ENCODE peak calls at places on chromosomes 2 and 18, in nine cellular contexts. Y is osteocyte, H is fibroblast of mammary gland, U is epithelial cell of esophagus, M is ascending aorta, W is body of pancreas, L is AG04450, Z is GM12878, T is SK-N-SH. G is an unnamed sample.

GRCh38 chr2:151287513-151288250 is 1.8 kb downstream of the NMI start:
- DNase-seq in H (no peak), M (no peak), Y (no peak), L (no peak), Z (no peak), U (no peak), T (no peak), W (no peak), G (no peak)

GRCh38 chr2:200861617-200862016 is 2.8 kb downstream of the CLK1 start:
- DNase-seq in L (no peak), Z (no peak), W (no peak), T (no peak), U (no peak), M (no peak), H (no peak), Y (no peak), G (no peak)

GRCh38 chr2:214481204-214481603 is 70.3 kb downstream of the VWC2L start:
- DNase-seq in Y (no peak), L (peak), H (peak), U (no peak), T (no peak), M (no peak), W (no peak), Z (no peak), G (no peak)

GRCh38 chr2:44053052-44053451 is 57.3 kb upstream of the LRPPRC start:
- DNase-seq in Y (no peak), W (no peak), L (no peak), U (no peak), Z (no peak), T (no peak), M (no peak), H (no peak), G (no peak)

GRCh38 chr2:168730391-168730790 is 72.0 kb upstream of the NOSTRIN start:
- DNase-seq in W (no peak), L (no peak), T (no peak), U (peak), Z (no peak), H (peak), M (no peak), Y (no peak), G (no peak)

GRCh38 chr2:660477-661214 is 16.6 kb downstream of the TMEM18 start:
- DNase-seq in U (no peak), M (no peak), W (no peak), H (no peak), L (no peak), Z (no peak), Y (no peak), T (no peak), G (peak)

GRCh38 chr2:172864182-172864581 is 128.5 kb downstream of the RAPGEF4 start:
- DNase-seq in W (peak), Z (peak), L (no peak), U (peak), M (no peak), T (no peak), Y (no peak), H (peak), G (peak)

GRCh38 chr2:240988571-240989271 is 9.7 kb upstream of the SNED1 start:
- DNase-seq in H (no peak), U (no peak), M (peak), Z (no peak), L (no peak), W (peak), Y (no peak), T (no peak), G (no peak)

GRCh38 chr2:64054166-64054915 is 35.1 kb upstream of the VPS54 start:
- DNase-seq in T (no peak), Z (no peak), M (no peak), H (no peak), U (no peak), L (no peak), Y (no peak), W (no peak), G (no peak)

GRCh38 chr2:199940373-199940772 is 14.9 kb downstream of the TYW5 start:
- DNase-seq in L (no peak), H (peak), M (no peak), Z (no peak), U (peak), T (peak), W (no peak), Y (no peak), G (no peak)

GRCh38 chr18:49055787-49056186 is 105.0 kb upstream of the SMAD7 start:
- DNase-seq in W (no peak), H (peak), U (peak), Y (no peak), L (no peak), T (no peak), Z (peak), M (peak), G (no peak)

GRCh38 chr2:69995511-69995910 is 34.1 kb upstream of the ASPRV1 start:
- DNase-seq in Z (no peak), H (no peak), M (peak), L (no peak), T (no peak), Y (no peak), W (no peak), U (no peak), G (no peak)

GRCh38 chr2:14114275-14114674 is 518.2 kb upstream of the LRATD1 start:
- DNase-seq in M (no peak), Y (no peak), H (no peak), L (no peak), Z (no peak), T (no peak), W (no peak), U (no peak), G (no peak)

GRCh38 chr2:219230201-219230540 is 565 bp downstream of the ANKZF1 start:
- DNase-seq in Z (no peak), M (no peak), Y (no peak), U (peak), T (peak), H (peak), W (peak), L (no peak), G (peak)

GRCh38 chr2:28216320-28216719 is 176.3 kb upstream of the FOSL2 start:
- DNase-seq in T (no peak), M (no peak), W (no peak), U (no peak), L (no peak), Y (no peak), H (no peak), Z (no peak), G (no peak)

GRCh38 chr2:168058675-168059074 is 188.7 kb downstream of the STK39 start:
- DNase-seq in H (no peak), T (peak), Y (no peak), W (no peak), L (no peak), Z (no peak), M (no peak), U (no peak), G (no peak)

GRCh38 chr2:150266931-150267330 is 220.5 kb downstream of the RND3 start:
- DNase-seq in L (no peak), T (no peak), W (no peak), Z (no peak), M (no peak), Y (no peak), H (no peak), U (no peak), G (no peak)

GRCh38 chr18:3529597-3529996 is 79.6 kb downstream of the TGIF1 start:
- DNase-seq in Y (no peak), W (no peak), Z (no peak), L (no peak), T (no peak), U (no peak), M (no peak), H (no peak), G (no peak)

GRCh38 chr2:163469561-163469962 is 266.2 kb downstream of the FIGN start:
- DNase-seq in M (no peak), T (no peak), W (no peak), H (peak), Y (no peak), Z (no peak), U (no peak), L (no peak), G (no peak)

GRCh38 chr2:100397976-100398375 is 19.5 kb downstream of the CHST10 start:
- DNase-seq in M (no peak), T (peak), Y (peak), H (no peak), L (no peak), Z (no peak), W (no peak), U (no peak), G (no peak)

GRCh38 chr2:236173734-236174607 is 5.8 kb upstream of the GBX2 start:
- DNase-seq in L (no peak), Y (no peak), W (no peak), Z (no peak), U (no peak), M (no peak), H (no peak), T (no peak), G (no peak)

GRCh38 chr2:142716463-142717242 is 160.8 kb upstream of the KYNU start:
- DNase-seq in Z (no peak), Y (no peak), W (no peak), M (no peak), T (no peak), H (peak), L (no peak), U (peak), G (no peak)

GRCh38 chr2:14053105-14053504 is 579.4 kb upstream of the LRATD1 start:
- DNase-seq in W (no peak), U (no peak), H (no peak), M (no peak), Z (no peak), T (no peak), Y (no peak), L (no peak), G (no peak)

GRCh38 chr2:32946314-32947075 is at the start of gene LTBP1:
- DNase-seq in T (peak), L (no peak), U (peak), Z (no peak), M (peak), H (peak), Y (peak), W (peak), G (peak)

GRCh38 chr18:62485684-62486083 is 37.1 kb upstream of the ZCCHC2 start:
- DNase-seq in W (no peak), L (peak), U (peak), H (peak), T (no peak), Y (no peak), Z (no peak), M (no peak), G (no peak)

GRCh38 chr2:240464514-240465241 is 29.2 kb downstream of the GPC1 start:
- DNase-seq in W (peak), L (no peak), H (no peak), Z (no peak), M (peak), Y (peak), T (peak), U (no peak), G (no peak)

GRCh38 chr18:49030692-49031443 is 80.1 kb upstream of the SMAD7 start:
- DNase-seq in T (no peak), H (peak), U (no peak), M (no peak), L (no peak), W (no peak), Y (no peak), Z (no peak), G (no peak)

GRCh38 chr18:48975817-48976649 is 25.3 kb upstream of the SMAD7 start:
- DNase-seq in Z (no peak), M (peak), L (no peak), W (peak), H (no peak), U (peak), T (peak), Y (no peak), G (peak)

GRCh38 chr18:12428923-12429322 is 21.2 kb downstream of the PRELID3A start:
- DNase-seq in Z (no peak), W (no peak), U (no peak), L (no peak), H (no peak), M (no peak), Y (no peak), T (no peak), G (no peak)

GRCh38 chr2:205914736-205915510 is 171.1 kb downstream of the INO80D start:
- DNase-seq in W (no peak), Z (no peak), H (no peak), Y (no peak), T (no peak), M (no peak), U (peak), L (no peak), G (no peak)

GRCh38 chr2:154370873-154371272 is 327.6 kb upstream of the KCNJ3 start:
- DNase-seq in W (no peak), U (no peak), Z (no peak), T (no peak), M (no peak), H (no peak), L (no peak), Y (no peak), G (no peak)

GRCh38 chr2:154375625-154376020 is 322.9 kb upstream of the KCNJ3 start:
- DNase-seq in L (no peak), H (peak), U (peak), T (peak), M (no peak), Z (no peak), Y (no peak), W (no peak), G (no peak)
- TF ChIP-seq CTCF in L (no peak), H (peak), U (peak), T (peak), M (peak), Z (peak), Y (peak), W (peak), G (peak)

DNA sequence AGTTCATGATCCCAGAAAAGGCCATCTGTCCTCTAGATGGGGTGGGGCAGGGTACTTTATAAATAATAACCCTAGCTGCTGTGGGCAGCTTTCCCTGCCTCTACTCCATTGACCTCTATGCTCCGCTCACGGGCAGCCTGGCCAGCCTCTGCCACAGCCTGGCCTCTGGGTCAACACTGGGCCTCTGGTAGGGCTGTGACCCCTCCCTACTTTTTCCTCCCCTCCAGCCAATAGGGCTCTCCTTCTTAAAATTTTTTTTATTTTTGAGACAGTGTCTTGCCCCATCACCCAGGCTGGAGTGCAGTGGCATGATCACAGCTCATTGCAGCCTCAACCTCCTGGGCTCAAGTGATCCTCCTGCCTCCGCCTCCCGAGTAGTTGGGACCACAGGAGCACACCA is 4.1 kb upstream of the GAREM2 start:
- DNase-seq in Z (no peak), M (peak), T (no peak), Y (no peak), W (no peak), U (no peak), L (no peak), H (no peak), G (no peak)
- TF ChIP-seq CTCF in Z (no peak), M (no peak), T (no peak), Y (no peak), W (no peak), U (no peak), L (no peak), H (no peak), G (no peak)

GRCh38 chr2:231666171-231667095 is 41.9 kb upstream of the PTMA start:
- DNase-seq in L (peak), U (peak), M (peak), Y (peak), H (peak), Z (peak), T (peak), W (peak), G (peak)
- TF ChIP-seq CTCF in L (no peak), U (no peak), M (no peak), Y (no peak), H (no peak), Z (no peak), T (no peak), W (peak), G (no peak)

GRCh38 chr2:54114936-54115283 is 505 bp upstream of the ACYP2 start:
- DNase-seq in U (no peak), M (no peak), T (no peak), H (no peak), Z (no peak), Y (no peak), L (no peak), W (no peak), G (no peak)

GRCh38 chr2:54120950-54121349 is 5.5 kb downstream of the ACYP2 start:
- DNase-seq in Y (no peak), H (no peak), U (no peak), Z (no peak), M (no peak), T (no peak), W (no peak), L (no peak), G (no peak)

GRCh38 chr2:54109848-54110247 is 5.6 kb upstream of the ACYP2 start:
- DNase-seq in L (no peak), T (no peak), U (no peak), M (no peak), Z (no peak), W (no peak), H (no peak), Y (no peak), G (no peak)

DNA sequence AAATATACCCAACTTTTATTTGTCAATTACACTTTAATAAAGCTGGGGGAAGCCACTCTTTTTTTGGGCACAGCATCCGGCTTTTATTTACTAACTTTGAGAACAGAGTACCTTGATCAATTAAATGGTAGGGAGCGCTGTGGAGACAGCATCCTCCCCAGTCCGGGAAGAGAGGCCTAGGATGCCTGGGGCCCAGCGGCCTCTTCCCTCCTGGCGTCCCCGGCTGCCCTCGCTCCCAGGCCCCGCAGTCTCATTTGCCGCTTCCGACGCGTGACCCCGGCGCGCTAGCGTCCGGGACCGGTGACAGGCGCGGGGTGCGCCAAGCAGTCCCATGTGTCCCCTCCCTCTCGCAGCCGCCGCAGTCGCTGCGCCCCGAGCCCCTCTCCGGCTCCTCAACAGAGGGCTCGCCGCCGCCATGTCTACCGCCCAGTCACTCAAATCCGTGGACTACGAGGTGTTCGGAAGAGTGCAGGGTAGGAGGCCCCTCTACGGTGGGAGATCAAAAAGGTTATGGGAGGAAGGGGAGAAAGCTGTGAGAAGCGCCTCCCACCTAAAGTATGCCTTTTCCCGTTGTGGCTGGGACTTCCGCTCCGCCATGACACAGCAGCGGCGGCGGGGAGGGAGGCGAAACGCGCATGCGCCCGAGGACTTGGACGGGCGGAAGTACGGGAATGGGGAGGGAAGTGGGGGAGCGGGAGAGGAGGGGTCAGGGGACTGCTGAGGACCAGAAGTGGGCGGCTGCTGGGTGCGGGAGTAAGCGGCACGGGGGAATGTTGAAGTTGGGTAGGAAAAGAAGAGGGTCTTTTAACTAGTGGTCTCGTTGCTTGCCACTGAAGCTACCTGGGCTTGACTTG is at the start of gene ACYP2:
- DNase-seq in L (peak), Y (peak), W (peak), M (peak), U (peak), H (peak), T (peak), Z (peak), G (peak)
- TF ChIP-seq CTCF in L (peak), Y (peak), W (peak), M (peak), U (peak), H (peak), T (peak), Z (no peak), G (no peak)

DNA sequence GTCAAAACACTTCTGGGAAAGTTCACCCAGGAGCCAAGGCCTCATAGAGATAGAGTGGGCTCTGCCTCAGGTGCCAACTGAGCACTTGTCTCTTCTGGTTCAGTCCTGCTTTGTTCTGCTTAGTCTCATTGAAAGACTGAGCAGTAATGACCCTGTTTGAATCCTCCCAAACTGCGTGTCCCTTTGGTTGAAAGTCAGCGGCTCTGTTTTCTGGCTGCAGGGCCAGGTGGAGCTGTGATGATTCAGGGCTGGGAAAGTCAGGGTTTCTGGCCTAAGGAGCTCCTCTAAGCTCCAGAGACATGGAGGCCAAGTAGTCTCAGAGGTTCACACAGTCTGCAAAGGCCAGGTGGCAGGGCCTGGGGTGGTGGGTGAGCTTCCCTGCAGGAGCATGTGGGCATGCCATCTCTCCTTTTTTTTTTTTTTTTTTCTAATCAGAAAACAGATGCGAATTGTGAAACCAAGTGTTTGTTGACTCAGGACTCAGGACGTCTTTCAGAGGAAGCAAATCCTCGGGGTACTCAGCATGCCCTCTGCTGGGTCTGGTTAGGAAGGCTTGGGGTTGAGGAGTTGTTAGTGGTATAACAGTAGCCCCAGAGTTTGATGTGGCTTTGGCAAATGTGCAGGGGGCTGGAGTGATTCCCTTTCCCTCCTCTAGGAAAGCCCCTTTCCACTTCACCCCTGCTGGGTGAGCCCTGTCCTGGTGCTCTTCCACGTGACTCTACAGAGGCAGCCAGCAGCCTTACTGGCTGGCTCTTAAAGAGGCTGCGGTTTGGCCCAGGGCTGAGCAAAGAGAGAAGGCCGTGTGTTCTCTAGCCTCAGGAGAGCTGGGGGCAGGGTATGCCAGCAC is 38.3 kb downstream of the TMEM17 start:
- DNase-seq in Z (no peak), W (no peak), U (peak), T (no peak), Y (no peak), H (peak), M (peak), L (no peak), G (no peak)
- TF ChIP-seq CTCF in Z (no peak), W (no peak), U (peak), T (no peak), Y (no peak), H (peak), M (no peak), L (peak), G (no peak)